ENCODE peak calls at places on chromosomes 5 and 9, in five cellular contexts. V is GM23338; G is CD8-positive, alpha-beta memory T cell; E is heart right ventricle; B is pancreas. I is an unnamed sample.

GRCh38 chr5:57817001-57817453 is 334.4 kb upstream of the ACTBL2 start:
- DNase-seq in V (no peak), G (no peak), E (no peak), B (no peak), I (no peak)

GRCh38 chr9:130292104-130292503 is 26.5 kb downstream of the HMCN2 start:
- DNase-seq in V (no peak), G (no peak), E (no peak), B (no peak), I (no peak)

GRCh38 chr9:8095531-8096223 is 296.1 kb upstream of the DMAC1 start:
- DNase-seq in V (no peak), G (no peak), E (no peak), B (no peak), I (no peak)

GRCh38 chr9:97332993-97333392 is 25.5 kb downstream of the CCDC180 start:
- DNase-seq in V (no peak), G (no peak), E (no peak), B (no peak), I (no peak)

GRCh38 chr9:120616961-120617636 is 37.1 kb upstream of the CDK5RAP2 start:
- DNase-seq in V (no peak), G (no peak), E (no peak), B (no peak), I (no peak)

GRCh38 chr5:140557136-140557805 is at the start of gene SRA1:
- DNase-seq in V (peak; percentile 95), G (peak; percentile 75), E (peak; percentile 94), B (peak; percentile 92), I (peak; percentile 90)

GRCh38 chr9:123738664-123739063 is 191.3 kb downstream of the DENND1A start:
- DNase-seq in V (no peak), G (no peak), E (no peak), B (no peak), I (no peak)

GRCh38 chr9:122217640-122218039 is 11.1 kb downstream of the LHX6 start:
- DNase-seq in V (no peak), G (no peak), E (no peak), B (no peak), I (no peak)

GRCh38 chr5:139709587-139710369 is 61.6 kb downstream of the CXXC5 start:
- DNase-seq in V (peak; percentile 86), G (peak; percentile 57), E (peak; percentile 55), B (peak; percentile 54), I (no peak)

GRCh38 chr5:1681955-1682354 is 117.7 kb downstream of the MRPL36 start:
- DNase-seq in V (no peak), G (no peak), E (no peak), B (no peak), I (no peak)

GRCh38 chr9:116549061-116549664 is 137.9 kb upstream of the TRIM32 start:
- DNase-seq in V (no peak), G (no peak), E (peak; percentile 73), B (no peak), I (peak; percentile 42)

GRCh38 chr5:59709833-59710232 is 183.7 kb downstream of the PDE4D start:
- DNase-seq in V (no peak), G (no peak), E (no peak), B (no peak), I (peak; percentile 5)

GRCh38 chr9:137785704-137786161 is 91.8 kb upstream of the CACNA1B start:
- DNase-seq in V (peak; percentile 54), G (no peak), E (no peak), B (no peak), I (no peak)

GRCh38 chr5:58913591-58913990 is 330.7 kb downstream of the RAB3C start:
- DNase-seq in V (no peak), G (no peak), E (no peak), B (no peak), I (no peak)

GRCh38 chr9:36136894-36137391 is 410 bp downstream of the GLIPR2 start:
- DNase-seq in V (peak; percentile 47), G (no peak), E (peak; percentile 45), B (no peak), I (no peak)

GRCh38 chr5:17219006-17219422 is 1.6 kb downstream of the BASP1 start:
- DNase-seq in V (peak; percentile 80), G (no peak), E (no peak), B (no peak), I (no peak)

GRCh38 chr9:103928452-103928851 is 165.7 kb upstream of the SMC2 start:
- DNase-seq in V (no peak), G (no peak), E (no peak), B (no peak), I (no peak)

GRCh38 chr5:61489574-61489973 is 157.5 kb downstream of the ZSWIM6 start:
- DNase-seq in V (no peak), G (no peak), E (no peak), B (no peak), I (no peak)

GRCh38 chr5:170691623-170692022 is 91.9 kb upstream of the GABRP start:
- DNase-seq in V (peak; percentile 80), G (no peak), E (no peak), B (no peak), I (no peak)

GRCh38 chr5:168611163-168611562 is 32.0 kb upstream of the PANK3 start:
- DNase-seq in V (peak; percentile 33), G (no peak), E (no peak), B (no peak), I (no peak)

GRCh38 chr9:87610200-87611155 is 112.8 kb downstream of the DAPK1 start:
- DNase-seq in V (no peak), G (no peak), E (no peak), B (no peak), I (no peak)

GRCh38 chr5:109898547-109899544 is 209.1 kb downstream of the MAN2A1 start:
- DNase-seq in V (no peak), G (no peak), E (no peak), B (no peak), I (no peak)

GRCh38 chr5:19676895-19677294 is 311.1 kb downstream of the CDH18 start:
- DNase-seq in V (no peak), G (no peak), E (no peak), B (no peak), I (no peak)

GRCh38 chr5:169161022-169161680 is 139.8 kb downstream of the SLIT3 start:
- DNase-seq in V (peak; percentile 35), G (no peak), E (peak; percentile 21), B (peak; percentile 61), I (no peak)

GRCh38 chr9:70952131-70952727 is 169.2 kb downstream of the TRPM3 start:
- DNase-seq in V (no peak), G (no peak), E (no peak), B (no peak), I (no peak)

GRCh38 chr9:70954607-70955143 is 166.7 kb downstream of the TRPM3 start:
- DNase-seq in V (peak; percentile 5), G (no peak), E (no peak), B (no peak), I (no peak)

GRCh38 chr9:70950270-70950669 is 171.2 kb downstream of the TRPM3 start:
- DNase-seq in V (no peak), G (no peak), E (no peak), B (no peak), I (no peak)

GRCh38 chr9:70949239-70949638 is 172.2 kb downstream of the TRPM3 start:
- DNase-seq in V (no peak), G (no peak), E (no peak), B (no peak), I (no peak)

DNA sequence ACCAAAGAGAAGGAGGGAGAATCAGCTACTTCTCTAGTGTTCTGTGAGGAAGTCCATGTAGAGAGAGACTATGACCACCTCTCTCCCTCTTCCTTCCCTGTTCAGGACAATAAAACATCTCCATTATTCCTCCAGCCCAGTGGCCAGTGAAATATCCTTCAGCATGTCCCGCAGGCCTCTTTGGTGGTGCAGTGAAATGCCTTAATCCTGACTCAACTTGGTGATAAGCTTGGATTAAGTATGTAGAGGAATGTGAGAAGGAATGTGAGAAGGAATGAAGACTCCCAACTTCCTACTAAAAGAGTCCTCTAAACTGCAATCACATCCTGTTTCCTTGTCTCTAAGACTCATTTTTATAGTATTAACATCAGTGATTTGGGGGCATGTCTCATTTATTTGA is 167.3 kb downstream of the TRPM3 start:
- DNase-seq in V (peak; percentile 73), G (no peak), E (no peak), B (no peak), I (no peak)
- H3K27ac ChIP-seq in V (no peak overlapping the region), G (no peak overlapping the region), E (no peak overlapping the region), B (no peak overlapping the region), I (no peak overlapping the region)

GRCh38 chr9:129037767-129038098 is 1.3 kb downstream of the MIGA2 start:
- DNase-seq in V (no peak), G (no peak), E (no peak), B (no peak), I (no peak)
- H3K4me3 ChIP-seq in V (peak overlapping the region; percentile 72), G (peak overlapping the region; percentile 83), E (peak overlapping the region; percentile 96), B (no peak overlapping the region), I (peak overlapping the region; percentile 85)

GRCh38 chr5:95726811-95727763 is 4.0 kb upstream of the RHOBTB3 start:
- DNase-seq in V (no peak), G (no peak), E (no peak), B (no peak), I (no peak)
- H3K4me1 ChIP-seq in V (peaks cover 36% of the 10 kb centered on the region), G (peaks cover 30% of the 10 kb centered on the region), E (peaks cover 65% of the 10 kb centered on the region), B (peaks cover 61% of the 10 kb centered on the region), I (peaks cover 13% of the 10 kb centered on the region)

DNA sequence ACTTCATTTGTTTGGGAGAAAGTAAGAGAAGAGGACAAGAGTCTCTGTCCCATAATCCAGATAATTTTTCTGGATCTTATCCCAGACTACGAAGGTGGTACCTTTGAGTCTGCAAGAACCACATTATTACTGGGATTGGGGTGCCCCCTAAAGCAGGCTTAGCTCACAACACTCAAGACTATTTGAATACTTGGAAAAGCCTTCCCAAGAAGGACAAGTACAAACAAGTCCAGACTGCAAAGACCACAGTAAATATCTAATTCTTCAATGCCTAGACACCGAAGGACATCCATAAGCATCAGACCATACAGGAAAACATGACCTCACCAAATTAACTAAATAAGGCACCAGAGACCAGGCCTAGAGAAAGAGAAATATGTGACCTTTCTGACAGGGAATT is 40.2 kb upstream of the TMED7 start:
- DNase-seq in V (peak; percentile 8), G (no peak), E (no peak), B (no peak), I (no peak)
- H3K27ac ChIP-seq in V (no peak overlapping the region), G (no peak overlapping the region), E (no peak overlapping the region), B (no peak overlapping the region), I (no peak overlapping the region)

GRCh38 chr9:105385372-105385985 is 62.4 kb upstream of the FSD1L start:
- DNase-seq in V (peak; percentile 27), G (peak; percentile 40), E (no peak), B (no peak), I (peak; percentile 54)
- H3K4me3 ChIP-seq in V (no peak overlapping the region), G (peak overlapping the region; percentile 42), E (peak overlapping the region; percentile 37), B (no peak overlapping the region), I (no peak overlapping the region)

DNA sequence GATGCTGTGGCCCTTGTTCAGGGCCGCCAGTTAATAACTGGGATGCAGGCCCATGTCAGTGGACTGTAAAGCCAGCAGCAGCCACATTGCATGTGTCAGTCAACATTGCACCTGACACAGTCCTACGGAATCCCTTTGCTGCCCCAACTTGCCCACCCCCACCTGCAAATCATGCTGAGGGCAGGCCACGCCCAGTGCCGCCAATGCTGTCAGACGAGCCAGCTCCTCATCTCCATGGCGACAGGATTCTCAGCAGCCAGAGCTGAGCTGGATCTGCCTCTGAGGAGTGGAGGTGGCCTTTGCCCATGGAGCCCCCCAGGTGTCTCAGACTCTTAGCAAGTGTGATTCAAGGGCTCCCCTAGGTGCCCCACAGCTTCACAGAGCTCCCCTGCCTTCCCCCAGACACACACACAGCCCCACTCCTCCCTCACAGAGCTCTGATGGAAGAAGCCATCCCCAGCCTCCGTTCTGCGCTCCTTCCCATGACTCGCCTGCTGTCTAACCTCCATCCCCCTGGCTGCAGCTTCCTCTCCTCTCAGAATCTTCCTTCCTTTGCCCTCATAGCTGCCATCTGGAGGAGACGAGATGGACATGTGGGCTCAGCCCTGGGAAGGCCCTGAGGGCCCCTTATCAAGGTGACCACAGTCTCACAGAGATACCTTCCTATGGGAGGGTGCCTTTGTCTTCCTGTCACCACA is 94.5 kb downstream of the PCDH1 start:
- DNase-seq in V (peak; percentile 67), G (no peak), E (no peak), B (no peak), I (peak; percentile 21)
- H3K4me1 ChIP-seq in V (peaks cover 23% of the 10 kb centered on the region), G (no peaks in the 10 kb centered on the region), E (peaks cover 24% of the 10 kb centered on the region), B (no peaks in the 10 kb centered on the region), I (peaks cover 2% of the 10 kb centered on the region)

I was measured in small intestine.